ENCODE peak calls at places on chromosomes 11 and 22, in nine cellular contexts. I, D, G, L, K, V, T, J and A are unnamed samples.

GRCh38 chr22:45777046-45777851 is 105.6 kb downstream of the ATXN10 start:
- DNase-seq in I (no peak), D (no peak), G (no peak), L (no peak), K (peak), V (no peak), T (no peak), J (no peak), A (no peak)

GRCh38 chr22:27686534-27686933 is 115.0 kb downstream of the MN1 start:
- DNase-seq in I (peak), D (peak), G (peak), L (peak), K (peak), V (peak), T (no peak), J (peak), A (peak)

GRCh38 chr22:49754674-49755590 is 72.7 kb downstream of the BRD1 start:
- DNase-seq in I (no peak), D (no peak), G (no peak), L (no peak), K (no peak), V (no peak), T (peak), J (no peak), A (no peak)

GRCh38 chr11:14267861-14268635 is 90.9 kb downstream of the RRAS2 start:
- DNase-seq in I (no peak), D (no peak), G (no peak), L (no peak), K (no peak), V (no peak), T (no peak), J (no peak), A (no peak)

GRCh38 chr11:134453441-134453840 is 41.4 kb upstream of the B3GAT1 start:
- DNase-seq in I (no peak), D (no peak), G (no peak), L (no peak), K (no peak), V (no peak), T (no peak), J (no peak), A (no peak)

GRCh38 chr11:112221263-112221835 is 4.9 kb upstream of the PTS start:
- DNase-seq in I (no peak), D (no peak), G (no peak), L (no peak), K (no peak), V (no peak), T (no peak), J (no peak), A (no peak)

GRCh38 chr11:76206327-76207081 is at the start of gene WNT11:
- DNase-seq in I (peak), D (peak), G (no peak), L (peak), K (no peak), V (peak), T (peak), J (no peak), A (peak)

GRCh38 chr22:48567213-48567975 is 1260.3 kb downstream of the BRD1 start:
- DNase-seq in I (no peak), D (no peak), G (no peak), L (no peak), K (no peak), V (no peak), T (peak), J (no peak), A (no peak)

GRCh38 chr11:71490044-71490730 is 36.9 kb upstream of the KRTAP5-7 start:
- DNase-seq in I (no peak), D (no peak), G (no peak), L (peak), K (no peak), V (no peak), T (no peak), J (no peak), A (peak)

GRCh38 chr22:27252282-27253049 is 549.1 kb downstream of the MN1 start:
- DNase-seq in I (no peak), D (peak), G (peak), L (peak), K (peak), V (no peak), T (no peak), J (no peak), A (peak)

GRCh38 chr11:119229736-119230135 is 23.6 kb downstream of the CBL start:
- DNase-seq in I (no peak), D (no peak), G (no peak), L (no peak), K (no peak), V (no peak), T (no peak), J (no peak), A (no peak)

GRCh38 chr11:64100345-64100744 is 64.6 kb downstream of the FLRT1 start:
- DNase-seq in I (no peak), D (no peak), G (no peak), L (no peak), K (no peak), V (no peak), T (peak), J (no peak), A (no peak)

GRCh38 chr11:19530505-19530904 is 182.1 kb upstream of the NAV2 start:
- DNase-seq in I (no peak), D (no peak), G (no peak), L (no peak), K (no peak), V (no peak), T (no peak), J (no peak), A (no peak)

GRCh38 chr11:132289590-132290256 is 919.3 kb downstream of the NTM start:
- DNase-seq in I (no peak), D (no peak), G (no peak), L (no peak), K (no peak), V (no peak), T (no peak), J (no peak), A (no peak)

GRCh38 chr22:29625090-29625825 is 21.8 kb downstream of the NF2 start:
- DNase-seq in I (peak), D (peak), G (no peak), L (peak), K (peak), V (peak), T (no peak), J (peak), A (peak)

GRCh38 chr11:74749965-74750296 is 1.3 kb downstream of the RNF169 start:
- DNase-seq in I (no peak), D (no peak), G (no peak), L (no peak), K (no peak), V (no peak), T (no peak), J (no peak), A (no peak)

GRCh38 chr22:35651085-35651484 is 2.8 kb downstream of the APOL6 start:
- DNase-seq in I (no peak), D (no peak), G (no peak), L (no peak), K (no peak), V (no peak), T (no peak), J (no peak), A (no peak)

GRCh38 chr22:35648066-35649025 is at the start of gene APOL6:
- DNase-seq in I (peak), D (peak), G (peak), L (no peak), K (peak), V (peak), T (no peak), J (peak), A (peak)

GRCh38 chr22:35645646-35646045 is 2.6 kb upstream of the APOL6 start:
- DNase-seq in I (no peak), D (no peak), G (no peak), L (no peak), K (no peak), V (no peak), T (no peak), J (no peak), A (no peak)

GRCh38 chr22:35649026-35649553 is 844 bp downstream of the APOL6 start:
- DNase-seq in I (no peak), D (no peak), G (no peak), L (no peak), K (no peak), V (no peak), T (no peak), J (no peak), A (no peak)

GRCh38 chr22:35649636-35650250 is 1.5 kb downstream of the APOL6 start:
- DNase-seq in I (no peak), D (no peak), G (no peak), L (no peak), K (no peak), V (no peak), T (no peak), J (no peak), A (no peak)
- H3K4me3 ChIP-seq in I (no peak), D (no peak), G (peak), L (no peak), K (no peak), V (no peak), T (peak), J (peak), A (peak)

GRCh38 chr22:24180316-24181087 is 785 bp upstream of the SUSD2 start:
- DNase-seq in I (no peak), D (no peak), G (no peak), L (no peak), K (no peak), V (no peak), T (peak), J (no peak), A (no peak)
- H3K27ac ChIP-seq in I (peak), D (no peak), G (no peak), L (peak), K (no peak), V (no peak), T (peak), J (peak), A (peak)

DNA sequence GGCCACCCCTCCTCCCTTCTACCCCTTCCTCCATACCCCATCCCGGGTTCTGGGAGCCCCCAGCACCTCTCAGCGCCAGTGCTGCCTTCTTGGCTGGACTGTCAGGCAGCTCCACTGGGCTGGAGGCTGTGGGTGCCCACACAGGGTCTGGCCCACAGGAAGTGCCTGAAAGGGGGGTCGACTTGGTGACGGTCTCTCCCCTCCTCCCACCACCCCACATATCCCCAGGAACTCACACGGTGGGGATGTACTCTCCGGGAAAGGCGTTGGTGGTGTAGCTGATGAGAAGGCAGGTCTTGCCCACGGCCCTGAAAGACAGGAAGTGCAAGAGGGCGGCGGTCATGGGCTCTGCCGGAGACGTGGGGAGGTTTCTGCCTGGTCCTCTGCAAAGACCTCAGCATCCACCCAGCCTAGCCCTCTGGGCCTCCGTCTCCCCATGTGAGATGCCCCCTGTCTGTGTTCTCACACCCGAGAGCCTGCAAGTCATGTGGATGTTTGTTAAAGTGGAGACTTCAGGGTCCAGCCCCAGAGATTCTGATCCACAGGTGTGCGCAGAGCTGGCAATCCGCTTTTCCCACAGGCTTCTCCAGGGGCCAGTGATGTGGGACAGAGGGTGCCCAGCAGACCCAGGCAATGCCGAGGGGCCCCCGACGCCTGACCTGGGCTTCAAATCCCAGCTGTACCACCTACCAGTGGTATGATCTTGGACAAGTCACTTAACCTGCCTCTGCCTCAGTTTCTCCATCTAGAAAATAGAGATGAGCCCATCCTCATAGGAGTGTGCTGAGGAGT is 2.5 kb downstream of the RAC2 start:
- DNase-seq in I (peak), D (peak), G (no peak), L (no peak), K (no peak), V (no peak), T (no peak), J (no peak), A (peak)
- TF ChIP-seq POLR2A in I (no peak), D (no peak), G (no peak), L (no peak), K (no peak), V (no peak), T (no peak), J (no peak), A (no peak)

GRCh38 chr11:22795914-22796313 is 33.7 kb downstream of the SVIP start:
- DNase-seq in I (no peak), D (no peak), G (no peak), L (no peak), K (peak), V (no peak), T (no peak), J (no peak), A (no peak)
- H3K4me3 ChIP-seq in I (no peak), D (no peak), G (no peak), L (no peak), K (no peak), V (no peak), T (no peak), J (no peak), A (no peak)

DNA sequence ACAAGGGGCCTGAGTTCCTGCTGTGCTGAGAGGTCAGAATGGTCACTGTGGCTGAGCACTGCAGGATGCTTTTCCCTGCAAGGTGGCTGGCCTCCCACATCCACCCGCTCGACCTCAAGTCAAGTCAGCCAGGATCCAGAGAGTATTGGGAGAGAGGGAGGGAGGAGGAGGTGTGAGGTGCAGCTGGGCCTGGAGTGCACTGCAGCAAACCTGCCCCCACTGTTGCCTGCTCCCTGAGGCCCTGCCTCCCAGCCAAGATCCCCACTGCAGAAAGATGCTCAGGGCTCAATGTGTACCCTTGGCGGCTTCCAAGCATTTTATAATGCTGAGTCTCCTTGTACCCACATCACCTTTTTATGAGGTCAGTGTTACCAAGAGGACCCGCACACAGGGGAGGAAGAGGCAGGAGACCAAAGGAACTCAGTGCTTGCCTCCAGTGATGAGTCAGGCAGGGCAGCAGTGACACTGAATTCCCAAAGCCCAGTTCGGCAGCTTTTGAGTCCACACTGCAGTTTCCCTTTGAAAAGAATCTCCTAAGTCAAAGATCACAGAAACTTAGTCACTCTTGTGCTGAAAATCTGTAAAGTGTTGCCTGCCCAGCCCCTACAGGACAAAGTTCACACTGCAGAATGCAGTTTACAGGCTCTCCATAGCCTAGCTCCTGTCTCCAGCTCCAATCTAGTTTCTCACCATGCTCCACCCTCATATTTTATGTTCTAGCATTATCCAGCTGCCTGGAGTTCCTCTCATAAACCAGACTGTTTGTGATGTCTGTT is 3.1 kb downstream of the ENDOD1 start:
- DNase-seq in I (peak), D (no peak), G (no peak), L (no peak), K (peak), V (no peak), T (no peak), J (peak), A (peak)
- H3K27ac ChIP-seq in I (peak), D (no peak), G (peak), L (no peak), K (no peak), V (no peak), T (no peak), J (no peak), A (no peak)

GRCh38 chr11:114400222-114400973 is at the start of the genes C11orf71 and RBM7:
- DNase-seq in I (peak), D (peak), G (peak), L (peak), K (peak), V (peak), T (peak), J (peak), A (peak)
- TF ChIP-seq POLR2A in I (peak), D (peak), G (peak), L (peak), K (peak), V (peak), T (peak), J (peak), A (peak)

GRCh38 chr11:61752925-61753551 is 602 bp downstream of the MYRF start:
- DNase-seq in I (no peak), D (no peak), G (no peak), L (no peak), K (no peak), V (no peak), T (no peak), J (no peak), A (no peak)
- H3K4me3 ChIP-seq in I (peak), D (peak), G (no peak), L (peak), K (peak), V (peak), T (peak), J (peak), A (peak)

DNA sequence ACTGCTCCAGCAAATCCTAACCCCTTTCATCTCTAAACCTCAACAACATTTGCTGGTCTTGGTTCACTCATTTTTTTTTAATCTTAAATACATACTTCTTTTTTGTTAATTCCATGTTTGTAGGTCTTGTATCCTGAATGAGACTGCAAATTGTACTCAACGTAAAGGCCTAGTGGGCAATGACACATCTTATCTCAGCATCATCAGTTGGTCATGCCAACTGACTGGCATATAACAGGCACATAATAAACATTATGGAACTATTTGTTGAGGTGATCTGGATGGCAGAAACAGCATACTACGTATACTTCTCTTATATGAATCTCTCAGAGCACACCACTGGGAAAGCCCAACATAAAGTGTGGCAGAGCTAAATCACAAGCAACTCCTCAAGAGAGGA is 116.7 kb downstream of the RBFOX2 start:
- DNase-seq in I (no peak), D (no peak), G (no peak), L (no peak), K (no peak), V (no peak), T (no peak), J (no peak), A (no peak)
- H3K27ac ChIP-seq in I (no peak), D (peak), G (peak), L (no peak), K (no peak), V (no peak), T (no peak), J (no peak), A (no peak)

GRCh38 chr11:117907276-117908110 is 21.7 kb downstream of the TMPRSS13 start:
- DNase-seq in I (peak), D (peak), G (peak), L (peak), K (peak), V (peak), T (peak), J (peak), A (peak)
- TF ChIP-seq POLR2A in I (no peak), D (peak), G (no peak), L (peak), K (no peak), V (no peak), T (no peak), J (no peak), A (peak)